ENCODE peak calls at places on chromosome 4, in eight cellular contexts. One of them, this sample, is unnamed. For H3K36me3, the result is how much of the 10 kb centered on the place peaks cover.

GRCh38 chr4:126691797-126692196 is 941.0 kb upstream of the INTU start:
- DNase-seq in adipocyte: no peak
- DNase-seq in kidney: no peak
- DNase-seq in CD8-positive, alpha-beta T cell: no peak
- DNase-seq in OCI-LY7: no peak
- DNase-seq in naive thymus-derived CD4-positive, alpha-beta T cell: no peak
- DNase-seq in testis: no peak
- DNase-seq in upper lobe of left lung: no peak
- DNase-seq in this sample: no peak

GRCh38 chr4:154973636-154974035 is 192.6 kb downstream of the RBM46 start:
- DNase-seq in adipocyte: no peak
- DNase-seq in kidney: no peak
- DNase-seq in CD8-positive, alpha-beta T cell: no peak
- DNase-seq in OCI-LY7: no peak
- DNase-seq in naive thymus-derived CD4-positive, alpha-beta T cell: no peak
- DNase-seq in testis: no peak
- DNase-seq in upper lobe of left lung: no peak
- DNase-seq in this sample: no peak

GRCh38 chr4:95548738-95549245 is at the start of gene UNC5C:
- DNase-seq in adipocyte: peak
- DNase-seq in kidney: peak
- DNase-seq in CD8-positive, alpha-beta T cell: no peak
- DNase-seq in OCI-LY7: no peak
- DNase-seq in naive thymus-derived CD4-positive, alpha-beta T cell: no peak
- DNase-seq in testis: peak
- DNase-seq in upper lobe of left lung: peak
- DNase-seq in this sample: peak

GRCh38 chr4:118950224-118950623 is 61.6 kb downstream of the SYNPO2 start:
- DNase-seq in adipocyte: no peak
- DNase-seq in kidney: no peak
- DNase-seq in CD8-positive, alpha-beta T cell: no peak
- DNase-seq in OCI-LY7: no peak
- DNase-seq in naive thymus-derived CD4-positive, alpha-beta T cell: no peak
- DNase-seq in testis: no peak
- DNase-seq in upper lobe of left lung: no peak
- DNase-seq in this sample: no peak

GRCh38 chr4:73446336-73446938 is 10.4 kb downstream of the AFP start:
- DNase-seq in adipocyte: peak
- DNase-seq in kidney: no peak
- DNase-seq in CD8-positive, alpha-beta T cell: no peak
- DNase-seq in OCI-LY7: peak
- DNase-seq in naive thymus-derived CD4-positive, alpha-beta T cell: peak
- DNase-seq in testis: peak
- DNase-seq in upper lobe of left lung: no peak
- DNase-seq in this sample: peak

GRCh38 chr4:150799207-150799606 is 215.9 kb downstream of the LRBA start:
- DNase-seq in adipocyte: no peak
- DNase-seq in kidney: no peak
- DNase-seq in CD8-positive, alpha-beta T cell: no peak
- DNase-seq in OCI-LY7: no peak
- DNase-seq in naive thymus-derived CD4-positive, alpha-beta T cell: no peak
- DNase-seq in testis: no peak
- DNase-seq in upper lobe of left lung: no peak
- DNase-seq in this sample: peak

GRCh38 chr4:124631760-124632159 is 80.8 kb downstream of the ANKRD50 start:
- DNase-seq in adipocyte: peak
- DNase-seq in kidney: peak
- DNase-seq in CD8-positive, alpha-beta T cell: no peak
- DNase-seq in OCI-LY7: no peak
- DNase-seq in naive thymus-derived CD4-positive, alpha-beta T cell: no peak
- DNase-seq in testis: peak
- DNase-seq in upper lobe of left lung: no peak
- DNase-seq in this sample: no peak

GRCh38 chr4:131348258-131348657 is 1800.8 kb upstream of the PCDH10 start:
- DNase-seq in adipocyte: no peak
- DNase-seq in kidney: no peak
- DNase-seq in CD8-positive, alpha-beta T cell: no peak
- DNase-seq in OCI-LY7: no peak
- DNase-seq in naive thymus-derived CD4-positive, alpha-beta T cell: no peak
- DNase-seq in testis: no peak
- DNase-seq in upper lobe of left lung: no peak
- DNase-seq in this sample: no peak

GRCh38 chr4:37802068-37802666 is 24.3 kb upstream of the PGM2 start:
- DNase-seq in adipocyte: peak
- DNase-seq in kidney: no peak
- DNase-seq in CD8-positive, alpha-beta T cell: no peak
- DNase-seq in OCI-LY7: peak
- DNase-seq in naive thymus-derived CD4-positive, alpha-beta T cell: no peak
- DNase-seq in testis: peak
- DNase-seq in upper lobe of left lung: no peak
- DNase-seq in this sample: peak

GRCh38 chr4:152458801-152459302 is 77.0 kb downstream of the FBXW7 start:
- DNase-seq in adipocyte: peak
- DNase-seq in kidney: no peak
- DNase-seq in CD8-positive, alpha-beta T cell: no peak
- DNase-seq in OCI-LY7: no peak
- DNase-seq in naive thymus-derived CD4-positive, alpha-beta T cell: no peak
- DNase-seq in testis: no peak
- DNase-seq in upper lobe of left lung: no peak
- DNase-seq in this sample: no peak

GRCh38 chr4:19193274-19193962 is 1058.3 kb upstream of the SLIT2 start:
- DNase-seq in adipocyte: no peak
- DNase-seq in kidney: no peak
- DNase-seq in CD8-positive, alpha-beta T cell: no peak
- DNase-seq in OCI-LY7: no peak
- DNase-seq in naive thymus-derived CD4-positive, alpha-beta T cell: no peak
- DNase-seq in testis: no peak
- DNase-seq in upper lobe of left lung: no peak
- DNase-seq in this sample: no peak

GRCh38 chr4:61461956-61462355 is 261.8 kb downstream of the ADGRL3 start:
- DNase-seq in adipocyte: no peak
- DNase-seq in kidney: no peak
- DNase-seq in CD8-positive, alpha-beta T cell: no peak
- DNase-seq in OCI-LY7: no peak
- DNase-seq in naive thymus-derived CD4-positive, alpha-beta T cell: no peak
- DNase-seq in testis: no peak
- DNase-seq in upper lobe of left lung: no peak
- DNase-seq in this sample: no peak

GRCh38 chr4:184932343-184932742 is 85.9 kb upstream of the HELT start:
- DNase-seq in adipocyte: no peak
- DNase-seq in kidney: no peak
- DNase-seq in CD8-positive, alpha-beta T cell: no peak
- DNase-seq in OCI-LY7: no peak
- DNase-seq in naive thymus-derived CD4-positive, alpha-beta T cell: no peak
- DNase-seq in testis: no peak
- DNase-seq in upper lobe of left lung: peak
- DNase-seq in this sample: peak

GRCh38 chr4:124933521-124933920 is 221.0 kb upstream of the ANKRD50 start:
- DNase-seq in adipocyte: peak
- DNase-seq in kidney: no peak
- DNase-seq in CD8-positive, alpha-beta T cell: no peak
- DNase-seq in OCI-LY7: no peak
- DNase-seq in naive thymus-derived CD4-positive, alpha-beta T cell: no peak
- DNase-seq in testis: no peak
- DNase-seq in upper lobe of left lung: no peak
- DNase-seq in this sample: no peak

GRCh38 chr4:122625156-122625555 is 4.3 kb upstream of the IL21 start:
- DNase-seq in adipocyte: peak
- DNase-seq in kidney: no peak
- DNase-seq in CD8-positive, alpha-beta T cell: no peak
- DNase-seq in OCI-LY7: no peak
- DNase-seq in naive thymus-derived CD4-positive, alpha-beta T cell: no peak
- DNase-seq in testis: no peak
- DNase-seq in upper lobe of left lung: no peak
- DNase-seq in this sample: no peak

GRCh38 chr4:76589402-76589801 is 154.4 kb downstream of the SHROOM3 start:
- DNase-seq in adipocyte: peak
- DNase-seq in kidney: no peak
- DNase-seq in CD8-positive, alpha-beta T cell: no peak
- DNase-seq in OCI-LY7: no peak
- DNase-seq in naive thymus-derived CD4-positive, alpha-beta T cell: no peak
- DNase-seq in testis: no peak
- DNase-seq in upper lobe of left lung: no peak
- DNase-seq in this sample: peak

GRCh38 chr4:110636677-110637407 is 14.0 kb upstream of the PITX2 start:
- DNase-seq in adipocyte: peak
- DNase-seq in kidney: peak
- DNase-seq in CD8-positive, alpha-beta T cell: no peak
- DNase-seq in OCI-LY7: no peak
- DNase-seq in naive thymus-derived CD4-positive, alpha-beta T cell: no peak
- DNase-seq in testis: no peak
- DNase-seq in upper lobe of left lung: peak
- DNase-seq in this sample: peak

GRCh38 chr4:151407466-151408379 is 1.3 kb upstream of the FHIP1A start:
- DNase-seq in adipocyte: no peak
- DNase-seq in kidney: peak
- DNase-seq in CD8-positive, alpha-beta T cell: peak
- DNase-seq in OCI-LY7: no peak
- DNase-seq in naive thymus-derived CD4-positive, alpha-beta T cell: peak
- DNase-seq in testis: peak
- DNase-seq in upper lobe of left lung: peak
- DNase-seq in this sample: peak

GRCh38 chr4:16205298-16206164 is 20.7 kb downstream of the TAPT1 start:
- DNase-seq in adipocyte: peak
- DNase-seq in kidney: no peak
- DNase-seq in CD8-positive, alpha-beta T cell: no peak
- DNase-seq in OCI-LY7: peak
- DNase-seq in naive thymus-derived CD4-positive, alpha-beta T cell: peak
- DNase-seq in testis: no peak
- DNase-seq in upper lobe of left lung: no peak
- DNase-seq in this sample: peak
- H3K36me3 ChIP-seq in adipocyte: under half
- H3K36me3 ChIP-seq in kidney: under half
- H3K36me3 ChIP-seq in CD8-positive, alpha-beta T cell: under half
- H3K36me3 ChIP-seq in OCI-LY7: half or more
- H3K36me3 ChIP-seq in naive thymus-derived CD4-positive, alpha-beta T cell: under half
- H3K36me3 ChIP-seq in testis: under half
- H3K36me3 ChIP-seq in upper lobe of left lung: under half
- H3K36me3 ChIP-seq in this sample: under half

DNA sequence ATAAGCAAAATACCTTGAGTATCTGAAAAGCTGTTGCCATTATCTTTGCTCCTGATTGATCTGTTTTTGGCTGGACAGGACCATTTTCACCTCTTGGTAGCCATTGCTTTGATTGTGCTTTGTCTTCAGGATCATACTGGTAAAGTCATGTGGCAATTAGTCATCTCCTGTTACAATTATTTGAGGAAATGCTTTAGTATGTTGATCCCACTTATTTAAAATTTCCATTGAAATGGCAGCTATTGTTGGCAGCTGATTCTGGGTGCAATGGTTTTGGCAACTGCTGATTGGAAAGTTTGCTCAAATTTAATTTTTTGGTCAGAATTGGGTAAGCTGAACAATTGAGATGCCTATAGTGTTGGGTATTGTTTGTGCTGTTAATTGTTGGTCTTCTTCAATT is 238.3 kb upstream of the TLL1 start:
- DNase-seq in adipocyte: no peak
- DNase-seq in kidney: no peak
- DNase-seq in CD8-positive, alpha-beta T cell: no peak
- DNase-seq in OCI-LY7: no peak
- DNase-seq in naive thymus-derived CD4-positive, alpha-beta T cell: no peak
- DNase-seq in testis: no peak
- DNase-seq in upper lobe of left lung: no peak
- DNase-seq in this sample: no peak
- H3K36me3 ChIP-seq in adipocyte: under half
- H3K36me3 ChIP-seq in kidney: under half
- H3K36me3 ChIP-seq in CD8-positive, alpha-beta T cell: under half
- H3K36me3 ChIP-seq in OCI-LY7: under half
- H3K36me3 ChIP-seq in naive thymus-derived CD4-positive, alpha-beta T cell: under half
- H3K36me3 ChIP-seq in testis: under half
- H3K36me3 ChIP-seq in upper lobe of left lung: under half
- H3K36me3 ChIP-seq in this sample: under half

GRCh38 chr4:186591651-186592050 is 36.3 kb upstream of the MTNR1A start:
- DNase-seq in adipocyte: no peak
- DNase-seq in kidney: no peak
- DNase-seq in CD8-positive, alpha-beta T cell: no peak
- DNase-seq in OCI-LY7: no peak
- DNase-seq in naive thymus-derived CD4-positive, alpha-beta T cell: no peak
- DNase-seq in testis: no peak
- DNase-seq in upper lobe of left lung: no peak
- DNase-seq in this sample: no peak
- H3K36me3 ChIP-seq in adipocyte: half or more
- H3K36me3 ChIP-seq in kidney: under half
- H3K36me3 ChIP-seq in CD8-positive, alpha-beta T cell: under half
- H3K36me3 ChIP-seq in OCI-LY7: under half
- H3K36me3 ChIP-seq in naive thymus-derived CD4-positive, alpha-beta T cell: under half
- H3K36me3 ChIP-seq in testis: under half
- H3K36me3 ChIP-seq in upper lobe of left lung: under half
- H3K36me3 ChIP-seq in this sample: under half

GRCh38 chr4:17584502-17585213 is 7.7 kb downstream of the LAP3 start:
- DNase-seq in adipocyte: no peak
- DNase-seq in kidney: no peak
- DNase-seq in CD8-positive, alpha-beta T cell: no peak
- DNase-seq in OCI-LY7: no peak
- DNase-seq in naive thymus-derived CD4-positive, alpha-beta T cell: no peak
- DNase-seq in testis: no peak
- DNase-seq in upper lobe of left lung: no peak
- DNase-seq in this sample: peak
- H3K36me3 ChIP-seq in adipocyte: half or more
- H3K36me3 ChIP-seq in kidney: under half
- H3K36me3 ChIP-seq in CD8-positive, alpha-beta T cell: under half
- H3K36me3 ChIP-seq in OCI-LY7: half or more
- H3K36me3 ChIP-seq in naive thymus-derived CD4-positive, alpha-beta T cell: under half
- H3K36me3 ChIP-seq in testis: under half
- H3K36me3 ChIP-seq in upper lobe of left lung: half or more
- H3K36me3 ChIP-seq in this sample: under half

GRCh38 chr4:1317177-1318045 is 27.7 kb downstream of the MAEA start:
- DNase-seq in adipocyte: no peak
- DNase-seq in kidney: peak
- DNase-seq in CD8-positive, alpha-beta T cell: no peak
- DNase-seq in OCI-LY7: no peak
- DNase-seq in naive thymus-derived CD4-positive, alpha-beta T cell: no peak
- DNase-seq in testis: no peak
- DNase-seq in upper lobe of left lung: peak
- DNase-seq in this sample: no peak
- H3K36me3 ChIP-seq in adipocyte: half or more
- H3K36me3 ChIP-seq in kidney: under half
- H3K36me3 ChIP-seq in CD8-positive, alpha-beta T cell: under half
- H3K36me3 ChIP-seq in OCI-LY7: half or more
- H3K36me3 ChIP-seq in naive thymus-derived CD4-positive, alpha-beta T cell: under half
- H3K36me3 ChIP-seq in testis: under half
- H3K36me3 ChIP-seq in upper lobe of left lung: half or more
- H3K36me3 ChIP-seq in this sample: under half